ENCODE peak calls at places on chromosomes 2 and 18, in five cellular contexts. One of them, this sample, is unnamed.

GRCh38 chr2:162022290-162022945 is 51.6 kb downstream of the DPP4 start:
- DNase-seq in A549: no peak
- DNase-seq in testis: no peak
- DNase-seq in transverse colon: no peak
- DNase-seq in spleen: no peak
- DNase-seq in this sample: no peak

GRCh38 chr18:69215151-69215550 is 185.5 kb upstream of the DOK6 start:
- DNase-seq in transverse colon: no peak
- DNase-seq in spleen: no peak
- DNase-seq in A549: no peak
- DNase-seq in testis: no peak
- DNase-seq in this sample: no peak

GRCh38 chr2:15066138-15066537 is 433.6 kb downstream of the LRATD1 start:
- DNase-seq in testis: no peak
- DNase-seq in A549: no peak
- DNase-seq in transverse colon: no peak
- DNase-seq in spleen: no peak
- DNase-seq in this sample: no peak

GRCh38 chr2:88230912-88231311 is 60.8 kb downstream of the THNSL2 start:
- DNase-seq in transverse colon: no peak
- DNase-seq in testis: no peak
- DNase-seq in spleen: no peak
- DNase-seq in A549: no peak
- DNase-seq in this sample: no peak

GRCh38 chr2:143068094-143068890 is 60.9 kb upstream of the ARHGAP15 start:
- DNase-seq in spleen: no peak
- DNase-seq in testis: no peak
- DNase-seq in A549: no peak
- DNase-seq in transverse colon: no peak
- DNase-seq in this sample: no peak

GRCh38 chr2:62362561-62362960 is 143.4 kb downstream of the TMEM17 start:
- DNase-seq in A549: no peak
- DNase-seq in spleen: no peak
- DNase-seq in transverse colon: no peak
- DNase-seq in testis: no peak
- DNase-seq in this sample: no peak

GRCh38 chr2:170842785-170843184 is 26.1 kb downstream of the GAD1 start:
- DNase-seq in testis: no peak
- DNase-seq in A549: no peak
- DNase-seq in transverse colon: no peak
- DNase-seq in spleen: no peak
- DNase-seq in this sample: no peak

GRCh38 chr2:41716497-41716896 is 331.3 kb upstream of the PKDCC start:
- DNase-seq in transverse colon: no peak
- DNase-seq in A549: no peak
- DNase-seq in testis: no peak
- DNase-seq in spleen: no peak
- DNase-seq in this sample: no peak

GRCh38 chr2:197673606-197674005 is 1.8 kb downstream of the RFTN2 start:
- DNase-seq in spleen: no peak
- DNase-seq in A549: no peak
- DNase-seq in testis: no peak
- DNase-seq in transverse colon: no peak
- DNase-seq in this sample: no peak

GRCh38 chr2:28692411-28692810 is 59.2 kb upstream of the PPP1CB start:
- DNase-seq in spleen: no peak
- DNase-seq in transverse colon: no peak
- DNase-seq in A549: no peak
- DNase-seq in testis: no peak
- DNase-seq in this sample: no peak

GRCh38 chr2:210756821-210757220 is 200.4 kb downstream of the CPS1 start:
- DNase-seq in spleen: no peak
- DNase-seq in testis: no peak
- DNase-seq in A549: no peak
- DNase-seq in transverse colon: no peak
- DNase-seq in this sample: no peak

GRCh38 chr2:1794821-1795220 is 50.5 kb upstream of the PXDN start:
- DNase-seq in testis: no peak
- DNase-seq in spleen: peak; percentile 54
- DNase-seq in transverse colon: no peak
- DNase-seq in A549: no peak
- DNase-seq in this sample: no peak

GRCh38 chr2:223944166-223944703 is 900 bp downstream of the WDFY1 start:
- DNase-seq in spleen: peak; percentile 87
- DNase-seq in testis: peak; percentile 50
- DNase-seq in A549: no peak
- DNase-seq in transverse colon: peak; percentile 51
- DNase-seq in this sample: no peak

GRCh38 chr18:31876707-31877106 is 66.2 kb downstream of the TRAPPC8 start:
- DNase-seq in testis: no peak
- DNase-seq in spleen: no peak
- DNase-seq in transverse colon: no peak
- DNase-seq in A549: no peak
- DNase-seq in this sample: no peak

GRCh38 chr18:36572135-36572856 is 256.5 kb downstream of the TPGS2 start:
- DNase-seq in transverse colon: peak; percentile 28
- DNase-seq in spleen: no peak
- DNase-seq in A549: peak; percentile 5
- DNase-seq in testis: peak; percentile 72
- DNase-seq in this sample: peak; percentile 92

GRCh38 chr2:96090527-96090926 is 25.8 kb downstream of the ADRA2B start:
- DNase-seq in transverse colon: no peak
- DNase-seq in spleen: no peak
- DNase-seq in testis: no peak
- DNase-seq in A549: no peak
- DNase-seq in this sample: no peak

GRCh38 chr2:128638741-128639477 is 320.2 kb upstream of the HS6ST1 start:
- DNase-seq in A549: no peak
- DNase-seq in transverse colon: no peak
- DNase-seq in spleen: peak; percentile 48
- DNase-seq in testis: peak; percentile 7
- DNase-seq in this sample: peak; percentile 64

GRCh38 chr18:63949068-63949737 is at the start of gene HMSD:
- DNase-seq in A549: peak; percentile 53
- DNase-seq in testis: peak; percentile 63
- DNase-seq in transverse colon: peak; percentile 69
- DNase-seq in spleen: peak; percentile 88
- DNase-seq in this sample: no peak

GRCh38 chr2:218081695-218082094 is 12.6 kb downstream of the RUFY4 start:
- DNase-seq in A549: no peak
- DNase-seq in testis: no peak
- DNase-seq in spleen: no peak
- DNase-seq in transverse colon: no peak
- DNase-seq in this sample: peak; percentile 55

GRCh38 chr18:75658330-75658729 is 230.8 kb upstream of the SMIM21 start:
- DNase-seq in A549: no peak
- DNase-seq in testis: no peak
- DNase-seq in spleen: no peak
- DNase-seq in transverse colon: no peak
- DNase-seq in this sample: no peak

GRCh38 chr18:77977331-77977730 is 727.7 kb downstream of the GALR1 start:
- DNase-seq in A549: no peak
- DNase-seq in transverse colon: no peak
- DNase-seq in spleen: no peak
- DNase-seq in testis: no peak
- DNase-seq in this sample: peak; percentile 91
- TF ChIP-seq POLR2A in A549: no peak
- TF ChIP-seq POLR2A in transverse colon: no peak
- TF ChIP-seq POLR2A in spleen: no peak
- TF ChIP-seq POLR2A in testis: no peak
- TF ChIP-seq POLR2A in this sample: no peak

GRCh38 chr2:97354576-97354975 is 235.1 kb downstream of the ANKRD36B start:
- DNase-seq in A549: no peak
- DNase-seq in transverse colon: no peak
- DNase-seq in spleen: peak; percentile 77
- DNase-seq in testis: no peak
- DNase-seq in this sample: no peak

GRCh38 chr2:97360202-97360601 is 229.5 kb downstream of the ANKRD36B start:
- DNase-seq in spleen: no peak
- DNase-seq in testis: no peak
- DNase-seq in transverse colon: no peak
- DNase-seq in A549: no peak
- DNase-seq in this sample: no peak

GRCh38 chr2:97355176-97355575 is 234.5 kb downstream of the ANKRD36B start:
- DNase-seq in testis: no peak
- DNase-seq in transverse colon: no peak
- DNase-seq in A549: no peak
- DNase-seq in spleen: no peak
- DNase-seq in this sample: no peak

DNA sequence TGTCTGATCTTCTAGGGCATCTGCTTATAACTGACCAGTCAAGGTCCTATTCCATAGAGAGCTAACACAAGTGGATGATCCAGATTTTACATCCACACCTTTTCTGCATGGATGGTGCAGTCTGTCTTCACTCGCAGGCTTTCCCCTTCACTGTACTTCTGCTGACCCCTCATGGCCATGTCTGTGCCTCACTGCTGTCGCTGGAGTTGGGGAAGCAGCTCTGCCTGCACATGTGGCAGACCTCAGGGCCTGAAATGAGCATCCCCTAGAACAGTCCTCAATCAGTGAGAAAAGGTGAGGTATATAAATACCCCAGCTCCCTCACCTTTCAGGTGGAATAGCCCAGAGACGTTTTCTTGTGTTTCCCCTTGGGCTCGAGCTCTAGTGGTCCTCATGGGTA is 233.8 kb downstream of the ANKRD36B start:
- DNase-seq in testis: no peak
- DNase-seq in A549: no peak
- DNase-seq in transverse colon: no peak
- DNase-seq in spleen: no peak
- DNase-seq in this sample: no peak
- TF ChIP-seq CTCF in testis: no peak
- TF ChIP-seq CTCF in A549: no peak
- TF ChIP-seq CTCF in transverse colon: no peak
- TF ChIP-seq CTCF in spleen: no peak
- TF ChIP-seq CTCF in this sample: no peak

GRCh38 chr2:234982096-234982834 is 30.4 kb downstream of the SH3BP4 start:
- DNase-seq in spleen: no peak
- DNase-seq in transverse colon: no peak
- DNase-seq in A549: no peak
- DNase-seq in testis: no peak
- DNase-seq in this sample: no peak

GRCh38 chr2:234979204-234980167 is 27.7 kb downstream of the SH3BP4 start:
- DNase-seq in testis: peak; percentile 61
- DNase-seq in transverse colon: no peak
- DNase-seq in A549: no peak
- DNase-seq in spleen: no peak
- DNase-seq in this sample: no peak

GRCh38 chr2:234980476-234981187 is 28.8 kb downstream of the SH3BP4 start:
- DNase-seq in spleen: no peak
- DNase-seq in A549: no peak
- DNase-seq in testis: peak; percentile 67
- DNase-seq in transverse colon: peak; percentile 52
- DNase-seq in this sample: no peak

GRCh38 chr2:234983011-234983726 is 31.4 kb downstream of the SH3BP4 start:
- DNase-seq in spleen: no peak
- DNase-seq in testis: no peak
- DNase-seq in transverse colon: peak; percentile 32
- DNase-seq in A549: no peak
- DNase-seq in this sample: no peak

DNA sequence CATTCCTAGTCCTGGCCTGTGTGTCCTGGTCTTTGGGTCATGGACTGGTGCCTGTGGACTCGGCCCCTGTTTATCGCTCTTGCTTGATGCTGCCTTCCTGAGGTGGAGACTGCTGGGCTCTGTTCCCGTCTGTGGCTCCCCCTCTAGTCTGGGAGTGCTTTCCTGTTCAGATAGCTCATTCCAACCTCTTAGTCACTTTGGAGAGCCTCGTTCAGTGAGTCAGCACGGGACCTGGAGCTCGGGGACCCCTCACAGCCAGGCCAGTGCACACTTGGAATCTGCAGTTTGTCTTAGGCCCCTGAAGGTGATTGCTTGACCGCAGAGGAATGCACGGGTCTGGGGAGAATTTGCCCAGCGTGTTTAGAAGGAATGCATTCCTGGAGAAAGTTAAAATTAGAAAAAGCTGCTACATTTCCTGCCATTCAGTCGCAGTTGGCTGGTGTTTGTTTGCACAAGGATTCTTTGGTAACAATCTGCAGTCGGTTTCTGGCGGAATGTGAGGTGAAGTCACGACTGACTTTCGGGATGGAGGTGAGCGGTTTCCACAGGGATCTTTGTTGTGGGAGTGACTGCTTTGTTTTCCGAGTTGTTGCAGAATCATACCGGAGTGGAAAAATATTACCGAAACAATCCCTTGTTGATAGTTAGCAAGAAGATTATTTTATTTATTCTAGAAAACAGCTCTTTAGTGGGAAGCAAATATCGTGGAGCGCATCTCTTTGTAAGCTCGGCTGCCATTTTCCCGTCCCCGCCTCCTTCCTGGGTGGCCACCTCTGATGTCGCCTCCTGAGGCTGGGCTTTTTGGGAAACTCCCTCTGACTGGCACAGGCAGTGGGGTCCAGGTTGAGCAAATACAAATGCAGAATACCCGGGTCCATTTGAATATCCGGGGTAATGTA is 29.6 kb downstream of the SH3BP4 start:
- DNase-seq in transverse colon: peak; percentile 47
- DNase-seq in spleen: no peak
- DNase-seq in testis: peak; percentile 72
- DNase-seq in A549: peak; percentile 91
- DNase-seq in this sample: peak; percentile 93
- TF ChIP-seq POLR2A in transverse colon: no peak
- TF ChIP-seq POLR2A in spleen: no peak
- TF ChIP-seq POLR2A in testis: no peak
- TF ChIP-seq POLR2A in A549: peak; percentile 22
- TF ChIP-seq POLR2A in this sample: no peak

GRCh38 chr2:130371723-130372054 is 15.8 kb downstream of the PTPN18 start:
- DNase-seq in spleen: peak; percentile 84
- DNase-seq in A549: peak; percentile 37
- DNase-seq in testis: peak; percentile 44
- DNase-seq in transverse colon: no peak
- DNase-seq in this sample: no peak

GRCh38 chr2:130372055-130372832 is 16.4 kb downstream of the PTPN18 start:
- DNase-seq in transverse colon: peak; percentile 95
- DNase-seq in A549: peak; percentile 81
- DNase-seq in testis: peak; percentile 90
- DNase-seq in spleen: peak; percentile 98
- DNase-seq in this sample: peak; percentile 96

GRCh38 chr2:130374587-130375290 is 18.9 kb downstream of the PTPN18 start:
- DNase-seq in A549: no peak
- DNase-seq in transverse colon: no peak
- DNase-seq in testis: no peak
- DNase-seq in spleen: no peak
- DNase-seq in this sample: peak; percentile 83

GRCh38 chr2:130373808-130374365 is 18.0 kb downstream of the PTPN18 start:
- DNase-seq in testis: no peak
- DNase-seq in transverse colon: no peak
- DNase-seq in spleen: peak; percentile 78
- DNase-seq in A549: no peak
- DNase-seq in this sample: peak; percentile 53

GRCh38 chr2:130372833-130373807 is 17.3 kb downstream of the PTPN18 start:
- DNase-seq in A549: no peak
- DNase-seq in spleen: peak; percentile 83
- DNase-seq in testis: no peak
- DNase-seq in transverse colon: no peak
- DNase-seq in this sample: peak; percentile 90
- TF ChIP-seq CTCF in A549: no peak
- TF ChIP-seq CTCF in spleen: no peak
- TF ChIP-seq CTCF in testis: no peak
- TF ChIP-seq CTCF in transverse colon: no peak
- TF ChIP-seq CTCF in this sample: no peak